ENCODE peak calls at places on chromosomes 13 and 19, in six cellular contexts. I is GM23338, E is SK-N-SH, O is Karpas-422, N is mammary epithelial cell, C is astrocyte. M is an unnamed sample.

GRCh38 chr19:51398096-51398704 is 7.8 kb upstream of the C19orf84 start:
- DNase-seq in O (peak), N (no peak), I (peak), E (peak), C (no peak), M (no peak)

GRCh38 chr19:56315076-56315828 is 613 bp upstream of the ZSCAN5A start:
- DNase-seq in E (peak), C (peak), N (peak), O (peak), I (peak), M (peak)

GRCh38 chr13:59950201-59950730 is 213.5 kb downstream of the DIAPH3 start:
- DNase-seq in E (no peak), N (no peak), O (no peak), C (no peak), I (no peak), M (no peak)

GRCh38 chr13:67275351-67275989 is 45.3 kb upstream of the PCDH9 start:
- DNase-seq in O (no peak), E (no peak), N (no peak), C (no peak), I (no peak), M (peak)

GRCh38 chr19:30674656-30675055 is 302.5 kb downstream of the ZNF536 start:
- DNase-seq in E (no peak), N (no peak), I (no peak), O (no peak), C (no peak), M (no peak)

GRCh38 chr19:1747285-1748114 is 5.8 kb upstream of the ONECUT3 start:
- DNase-seq in O (no peak), N (peak), E (no peak), C (peak), I (peak), M (no peak)

GRCh38 chr13:23751195-23751594 is 138.0 kb downstream of the MIPEP start:
- DNase-seq in N (peak), I (no peak), E (no peak), C (peak), O (no peak), M (no peak)

GRCh38 chr13:99380921-99381645 is 73.9 kb upstream of the GPR183 start:
- DNase-seq in I (no peak), E (no peak), C (no peak), O (no peak), N (no peak), M (no peak)

GRCh38 chr13:28849441-28849840 is 29.3 kb downstream of the MTUS2 start:
- DNase-seq in O (no peak), N (no peak), E (no peak), I (no peak), C (no peak), M (no peak)

GRCh38 chr13:20828540-20829364 is 55.0 kb upstream of the EEF1AKMT1 start:
- DNase-seq in I (peak), E (peak), N (peak), C (no peak), O (peak), M (peak)

GRCh38 chr13:99314640-99315176 is 7.5 kb upstream of the GPR183 start:
- DNase-seq in O (no peak), I (no peak), N (no peak), C (peak), E (no peak), M (no peak)

GRCh38 chr13:34161829-34162544 is 344.0 kb downstream of the RFC3 start:
- DNase-seq in I (no peak), C (peak), N (no peak), E (no peak), O (no peak), M (no peak)

GRCh38 chr19:54738715-54739114 is 402 bp downstream of the KIR2DL3 start:
- DNase-seq in E (no peak), C (no peak), N (no peak), O (peak), I (no peak), M (no peak)

GRCh38 chr19:38769635-38770211 is 3.6 kb downstream of the LGALS7 start:
- DNase-seq in N (no peak), I (peak), C (peak), E (peak), O (peak), M (no peak)

GRCh38 chr19:49448432-49448786 is 3.2 kb downstream of the PIH1D1 start:
- DNase-seq in E (no peak), I (no peak), C (no peak), N (no peak), O (no peak), M (no peak)

GRCh38 chr19:38554676-38555141 is 63.0 kb downstream of the MAP4K1 start:
- DNase-seq in N (no peak), C (no peak), E (no peak), I (no peak), O (peak), M (no peak)

GRCh38 chr19:14473915-14474578 is 1.1 kb downstream of the PTGER1 start:
- DNase-seq in E (peak), N (no peak), C (no peak), I (peak), O (no peak), M (no peak)

GRCh38 chr13:24161010-24161775 is 673 bp downstream of the SPATA13 start:
- DNase-seq in E (peak), I (peak), C (no peak), N (no peak), O (no peak), M (peak)

GRCh38 chr13:90445179-90445578 is 902.3 kb upstream of the MIR17HG start:
- DNase-seq in O (no peak), C (peak), E (no peak), N (peak), I (peak), M (no peak)

GRCh38 chr13:54980651-54981050 is 1952.0 kb downstream of the OLFM4 start:
- DNase-seq in E (no peak), I (no peak), C (no peak), N (no peak), O (no peak), M (peak)

GRCh38 chr13:105159794-105160193 is 1375.7 kb downstream of the EFNB2 start:
- DNase-seq in E (no peak), O (no peak), I (no peak), N (no peak), C (no peak), M (peak)

GRCh38 chr13:31096624-31097302 is 64.9 kb downstream of the HSPH1 start:
- DNase-seq in I (peak), E (no peak), N (peak), C (no peak), O (no peak), M (no peak)

GRCh38 chr13:44816701-44817684 is 172.3 kb downstream of the NUFIP1 start:
- DNase-seq in I (no peak), C (peak), E (no peak), O (peak), N (peak), M (no peak)

GRCh38 chr13:107422421-107422820 is 792.9 kb downstream of the LIG4 start:
- DNase-seq in O (no peak), I (no peak), C (no peak), E (no peak), N (no peak), M (no peak)
- H3K4me2 ChIP-seq in O (no peak), I (no peak), C (peak), E (peak), N (no peak), M (no peak)

GRCh38 chr13:37648604-37649003 is 50.0 kb upstream of the POSTN start:
- DNase-seq in E (no peak), C (peak), O (no peak), N (peak), I (no peak), M (no peak)

GRCh38 chr13:37647038-37647650 is 48.6 kb upstream of the POSTN start:
- DNase-seq in C (peak), O (no peak), I (peak), N (no peak), E (no peak), M (no peak)

GRCh38 chr13:37646531-37646930 is 48.0 kb upstream of the POSTN start:
- DNase-seq in E (no peak), C (peak), I (no peak), O (no peak), N (no peak), M (no peak)

GRCh38 chr13:37642201-37642600 is 43.6 kb upstream of the POSTN start:
- DNase-seq in I (no peak), O (no peak), N (no peak), E (no peak), C (no peak), M (no peak)

DNA sequence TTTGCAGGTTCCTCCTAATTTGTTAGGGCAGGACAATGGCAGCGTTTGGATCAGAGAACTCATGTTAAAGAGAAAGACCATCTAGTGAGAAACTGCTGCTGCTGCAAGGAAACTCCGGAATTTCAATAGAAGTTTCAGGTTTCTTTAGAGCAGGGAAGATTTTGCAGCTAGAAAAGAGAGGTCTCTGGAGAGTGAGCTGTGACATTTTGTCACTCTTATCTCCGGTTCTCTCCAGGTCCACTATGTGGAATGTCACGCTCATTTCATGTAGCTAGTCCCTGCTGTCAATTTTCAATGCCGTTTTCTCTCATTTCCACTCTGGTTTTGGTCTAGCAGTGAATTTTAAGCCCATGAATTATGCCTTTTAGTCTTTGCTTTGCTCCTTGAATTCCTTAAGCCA is 46.6 kb upstream of the POSTN start:
- DNase-seq in I (peak), C (no peak), O (no peak), E (no peak), N (peak), M (no peak)
- H3K27ac ChIP-seq in I (peak), C (no peak), O (no peak), E (no peak), N (no peak), M (no peak)

DNA sequence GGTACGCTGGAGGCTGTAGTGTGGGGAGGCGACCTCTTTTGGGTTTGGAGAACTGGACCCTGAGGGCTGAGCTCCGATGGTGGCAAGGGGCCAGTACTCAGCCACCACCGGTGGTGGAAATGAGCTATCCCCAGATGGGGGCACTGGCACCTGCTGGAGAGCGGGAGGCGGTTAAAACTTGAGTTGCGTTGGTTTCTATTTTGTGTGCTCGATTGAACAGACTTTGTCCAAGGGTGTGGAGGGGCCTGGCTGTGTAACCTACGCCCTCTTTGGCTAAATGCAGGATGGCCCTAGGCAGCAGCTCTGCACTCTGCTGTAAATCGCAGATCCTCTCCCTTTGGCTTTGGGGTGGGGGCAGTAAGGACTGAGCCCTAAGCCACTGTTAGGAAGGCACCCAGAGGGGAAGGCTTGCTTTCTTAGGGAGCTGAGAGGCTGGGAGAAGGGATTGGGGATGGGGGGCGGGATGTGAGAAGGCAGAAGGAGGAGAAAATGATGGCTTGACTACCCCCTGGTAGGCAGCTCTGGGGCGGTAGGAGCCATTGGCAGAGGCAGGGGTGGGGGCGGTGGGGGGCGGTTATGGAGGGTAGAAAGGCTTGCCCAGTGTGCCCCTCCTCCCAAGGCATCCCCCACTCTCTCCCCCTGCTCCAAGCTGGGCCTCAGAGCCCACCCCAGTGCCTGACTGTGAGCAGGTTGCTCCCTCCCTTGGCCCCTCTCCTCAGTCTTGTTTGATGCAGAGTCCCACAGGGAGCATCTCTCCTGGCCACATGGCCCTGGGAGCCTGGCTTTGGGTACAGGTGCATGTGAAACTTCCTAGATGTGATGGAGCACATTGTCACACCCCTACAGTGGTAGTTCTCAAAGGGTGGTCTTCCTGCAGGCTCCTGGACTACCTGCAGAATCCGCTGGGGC is 5.0 kb downstream of the VSTM2B start:
- DNase-seq in E (no peak), O (no peak), I (peak), N (no peak), C (no peak), M (no peak)
- H3K4me3 ChIP-seq in E (no peak), O (no peak), I (peak), N (no peak), C (no peak), M (no peak)

GRCh38 chr19:19033176-19033425 is 216 bp downstream of the SUGP2 start:
- DNase-seq in I (no peak), C (no peak), N (no peak), E (no peak), O (no peak), M (no peak)

GRCh38 chr19:19033426-19034203 is at the start of the genes ARMC6 and SUGP2:
- DNase-seq in I (peak), C (peak), E (peak), N (peak), O (peak), M (peak)

GRCh38 chr19:19032420-19033175 is 719 bp downstream of the SUGP2 start:
- DNase-seq in C (peak), N (peak), I (peak), E (peak), O (peak), M (peak)

GRCh38 chr19:19039901-19040300 is 6.5 kb downstream of the ARMC6 start:
- DNase-seq in N (no peak), O (peak), E (no peak), C (no peak), I (no peak), M (no peak)

DNA sequence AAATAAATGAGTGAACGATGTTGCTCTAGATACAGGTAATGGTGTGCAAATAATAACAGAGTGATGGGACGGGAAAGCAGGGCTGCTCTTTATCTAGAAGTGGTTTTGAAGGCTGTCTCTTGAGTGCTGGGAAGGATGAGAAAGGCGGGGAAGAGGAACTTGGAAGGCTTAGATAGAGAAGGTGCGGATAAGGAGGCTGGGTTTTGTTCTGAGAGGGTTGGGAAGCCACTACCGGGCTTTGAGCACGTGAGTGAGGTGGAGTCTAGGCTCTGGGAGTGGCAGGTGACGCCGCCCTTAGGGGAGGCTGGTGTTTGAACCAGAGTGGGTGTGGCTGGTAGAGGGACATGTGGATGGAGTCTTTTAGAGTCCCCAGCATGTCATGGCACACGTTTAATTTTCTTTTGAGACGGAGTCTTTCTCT is 811 bp downstream of the ARMC6 start:
- DNase-seq in C (peak), N (peak), E (peak), O (peak), I (peak), M (peak)
- H3K4me2 ChIP-seq in C (peak), N (peak), E (peak), O (peak), I (peak), M (peak)

GRCh38 chr19:16888629-16889371 is at the start of gene F2RL3:
- DNase-seq in C (peak), I (peak), O (no peak), E (peak), N (no peak), M (no peak)
- H3K27ac ChIP-seq in C (no peak), I (no peak), O (no peak), E (no peak), N (no peak), M (no peak)

GRCh38 chr13:43368003-43368402 is 344.6 kb downstream of the DNAJC15 start:
- DNase-seq in I (no peak), E (no peak), O (no peak), N (no peak), C (no peak), M (no peak)
- H3K4me3 ChIP-seq in I (no peak), E (peak), O (peak), N (no peak), C (no peak), M (peak)

M was measured in DND-41.